ENCODE peak calls at places on chromosomes 13 and 19, in four cellular contexts. L is tibial nerve, D is body of pancreas, K is heart right ventricle. G is an unnamed sample.

GRCh38 chr19:55189424-55189823 is 9.3 kb upstream of the SYT5 start:
- DNase-seq in L (no peak), K (no peak), D (no peak), G (peak)

GRCh38 chr13:20351279-20352022 is 119.3 kb upstream of the GJB6 start:
- DNase-seq in L (no peak), K (no peak), D (no peak), G (peak)

GRCh38 chr13:73849292-73849691 is 284.9 kb downstream of the KLF12 start:
- DNase-seq in D (no peak), L (no peak), K (no peak), G (peak)

GRCh38 chr13:98751397-98752110 is 918 bp downstream of the SLC15A1 start:
- DNase-seq in K (no peak), D (peak), L (no peak), G (peak)

GRCh38 chr13:28117689-28118377 is 17.5 kb upstream of the FLT3 start:
- DNase-seq in K (peak), D (peak), L (peak), G (no peak)

GRCh38 chr19:39138221-39139211 is 12.9 kb downstream of the PAK4 start:
- DNase-seq in K (no peak), D (no peak), L (no peak), G (no peak)

GRCh38 chr13:97130201-97130600 is 91.9 kb upstream of the MBNL2 start:
- DNase-seq in L (no peak), D (no peak), K (no peak), G (peak)

GRCh38 chr19:18596752-18597157 is 8.2 kb downstream of the REX1BD start:
- DNase-seq in K (peak), D (peak), L (peak), G (no peak)

GRCh38 chr19:56253737-56254136 is 18.8 kb upstream of the EDDM13 start:
- DNase-seq in K (no peak), D (no peak), L (peak), G (peak)

GRCh38 chr13:78589206-78589605 is 14.1 kb downstream of the POU4F1 start:
- DNase-seq in K (peak), D (no peak), L (no peak), G (peak)

GRCh38 chr13:23411220-23411619 is 22.3 kb downstream of the SACS start:
- DNase-seq in K (no peak), D (no peak), L (no peak), G (no peak)

GRCh38 chr13:25816239-25816638 is 235.6 kb downstream of the SHISA2 start:
- DNase-seq in D (no peak), L (no peak), K (no peak), G (no peak)

GRCh38 chr13:113926951-113927660 is 46.8 kb downstream of the C13orf46 start:
- DNase-seq in K (peak), D (no peak), L (no peak), G (no peak)

DNA sequence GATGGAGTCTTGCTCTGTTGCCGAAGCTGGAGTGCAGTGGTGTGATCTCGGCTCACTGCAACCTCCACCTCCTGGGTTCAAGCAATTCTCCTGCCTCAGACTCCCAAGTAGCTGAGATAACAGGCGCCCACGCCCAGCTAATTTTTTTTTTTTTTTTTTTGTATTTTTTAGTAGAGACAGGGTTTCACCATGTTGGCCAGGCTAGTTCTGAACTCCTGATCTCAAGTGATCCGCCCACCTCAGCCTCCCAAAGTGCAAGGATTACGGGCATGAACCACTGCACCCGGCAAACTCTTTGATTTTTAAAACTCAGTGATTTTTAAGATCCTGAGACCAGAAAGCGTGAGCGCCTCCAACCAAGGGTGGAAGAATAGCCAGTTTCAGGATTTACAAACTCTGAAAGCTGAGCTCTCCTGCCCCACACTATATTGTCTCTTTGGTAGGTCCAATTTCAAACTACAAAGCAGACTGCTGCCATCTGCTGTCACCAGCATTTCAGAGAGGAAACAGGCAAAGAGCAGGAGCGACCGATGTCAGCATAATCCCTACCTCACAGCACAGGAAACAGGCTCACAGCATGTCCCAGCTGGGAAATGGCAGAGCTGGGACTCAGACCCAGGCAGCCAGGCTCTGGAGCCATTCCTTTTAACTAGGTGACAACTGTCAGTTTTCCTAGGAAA is 9.2 kb downstream of the NOSIP start:
- DNase-seq in L (no peak), D (no peak), K (no peak), G (no peak)
- TF ChIP-seq CTCF in L (no peak), D (no peak), K (no peak), G (no peak)

DNA sequence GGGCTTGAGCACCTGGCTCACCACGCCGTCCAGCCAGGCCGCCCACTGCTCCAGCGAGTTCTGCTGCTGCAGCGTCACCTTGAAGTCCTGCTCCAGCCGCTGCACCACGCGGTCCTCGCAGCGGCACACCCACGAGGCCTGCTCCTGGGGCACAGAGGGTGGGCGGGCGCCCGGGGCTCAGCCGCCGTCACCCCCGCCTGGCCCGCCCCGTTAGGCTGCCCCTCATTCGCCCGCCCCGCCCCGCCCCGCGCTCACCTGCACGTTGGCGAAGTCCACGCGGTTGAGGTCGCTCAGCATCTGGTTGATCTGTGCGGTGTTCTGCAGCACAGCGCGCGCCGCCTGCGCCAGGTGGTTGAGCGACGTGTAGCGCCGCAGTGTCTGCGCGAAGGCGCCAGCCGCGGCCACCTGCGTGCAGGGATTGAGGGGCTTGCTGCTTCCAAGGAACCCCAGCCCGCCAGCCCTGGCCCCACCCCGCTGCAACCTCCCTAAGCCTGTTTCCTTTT is 11.3 kb downstream of the DCAF15 start:
- DNase-seq in K (no peak), L (no peak), D (no peak), G (no peak)
- H3K4me3 ChIP-seq in K (no peak), L (no peak), D (no peak), G (no peak)

DNA sequence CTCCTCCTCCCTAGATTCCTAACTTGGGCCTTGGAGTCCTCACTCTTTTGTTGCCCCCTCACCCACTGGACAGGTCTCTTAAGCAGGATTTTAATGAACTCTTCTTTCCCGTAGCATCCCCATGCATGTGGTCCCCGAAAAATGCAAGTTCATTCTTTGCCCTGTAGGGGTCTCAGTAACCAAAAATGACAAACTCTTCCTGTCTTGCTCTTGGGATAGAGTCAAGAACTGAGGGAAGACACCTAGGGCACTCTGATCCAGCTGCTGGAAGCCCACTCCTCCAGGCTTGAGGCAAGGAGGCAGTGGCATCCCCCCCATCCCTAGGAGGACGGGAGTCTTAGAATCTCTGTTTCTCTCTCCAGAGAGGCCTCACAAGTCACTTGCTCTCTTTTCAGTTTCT is 987.0 kb downstream of the DIAPH3 start:
- DNase-seq in D (no peak), K (no peak), L (no peak), G (no peak)
- TF ChIP-seq CTCF in D (no peak), K (no peak), L (no peak), G (no peak)

DNA sequence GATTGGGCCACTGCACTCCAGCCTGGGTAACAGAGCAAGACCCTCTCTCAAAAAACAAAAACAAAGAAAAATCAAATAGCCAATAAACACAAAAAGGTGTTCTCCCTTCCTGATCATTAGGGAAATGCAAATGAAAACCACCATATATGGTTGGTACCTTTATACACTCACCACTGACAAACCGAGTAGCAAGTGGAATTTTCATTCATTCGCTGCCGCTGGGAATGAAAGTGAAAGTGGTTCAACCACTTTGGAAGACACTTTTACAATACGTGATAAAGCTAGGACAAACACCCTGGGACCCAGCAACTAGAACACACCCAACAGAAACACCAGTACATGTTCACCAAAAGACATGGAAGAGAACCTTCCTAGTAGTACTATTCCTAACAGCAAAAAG is 21.0 kb downstream of the GRIK5 start:
- DNase-seq in D (no peak), L (no peak), K (no peak), G (no peak)
- H3K4me3 ChIP-seq in D (no peak), L (no peak), K (no peak), G (no peak)

GRCh38 chr19:29675650-29676186 is 10.5 kb downstream of the PLEKHF1 start:
- DNase-seq in D (no peak), K (no peak), L (no peak), G (no peak)

GRCh38 chr19:29675120-29675649 is 9.9 kb downstream of the PLEKHF1 start:
- DNase-seq in K (no peak), L (no peak), D (no peak), G (no peak)

GRCh38 chr19:29676586-29676985 is 11.3 kb downstream of the PLEKHF1 start:
- DNase-seq in D (no peak), K (peak), L (no peak), G (no peak)

GRCh38 chr19:29678484-29679106 is 13.3 kb downstream of the PLEKHF1 start:
- DNase-seq in L (peak), D (no peak), K (peak), G (peak)

DNA sequence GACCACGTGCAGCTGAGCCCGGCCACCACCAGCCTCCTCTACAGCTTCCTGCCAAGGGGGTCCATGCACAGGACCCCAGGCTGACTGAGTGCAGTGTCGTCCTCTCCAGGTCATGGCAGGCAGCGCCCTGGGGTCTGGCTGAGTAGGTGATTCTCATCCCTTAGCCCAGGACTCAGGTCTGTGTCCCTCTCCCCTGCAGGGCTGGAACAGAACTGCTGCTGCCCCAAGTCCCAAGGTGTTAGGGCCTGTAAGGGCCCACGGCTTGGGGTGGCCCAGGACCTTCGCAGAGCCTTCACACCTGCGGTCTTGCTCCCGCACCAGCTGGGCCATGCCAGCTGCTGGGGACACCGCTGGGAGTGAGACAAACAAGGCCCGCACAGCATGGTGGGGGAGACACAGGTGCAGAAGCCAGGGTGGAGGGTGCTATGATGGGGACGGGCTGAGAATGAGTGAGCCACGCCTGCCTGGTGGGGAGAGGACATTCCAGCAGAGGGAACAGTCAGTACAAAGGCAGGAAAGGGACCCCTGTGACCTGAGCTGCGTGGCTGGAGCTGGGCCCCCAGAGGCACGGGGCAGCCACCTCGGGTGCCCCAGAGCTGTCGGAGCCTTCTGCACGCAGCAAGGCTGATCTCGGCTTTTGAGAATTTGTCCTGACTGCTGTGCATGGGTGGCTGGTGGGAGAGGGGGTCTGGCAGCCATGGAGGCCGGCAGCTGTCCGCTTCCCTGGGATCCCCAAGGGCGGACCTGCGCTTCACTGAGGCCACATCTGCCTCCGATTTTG is 11.9 kb downstream of the PLEKHF1 start:
- DNase-seq in L (no peak), K (no peak), D (no peak), G (no peak)
- TF ChIP-seq CTCF in L (no peak), K (no peak), D (no peak), G (no peak)

DNA sequence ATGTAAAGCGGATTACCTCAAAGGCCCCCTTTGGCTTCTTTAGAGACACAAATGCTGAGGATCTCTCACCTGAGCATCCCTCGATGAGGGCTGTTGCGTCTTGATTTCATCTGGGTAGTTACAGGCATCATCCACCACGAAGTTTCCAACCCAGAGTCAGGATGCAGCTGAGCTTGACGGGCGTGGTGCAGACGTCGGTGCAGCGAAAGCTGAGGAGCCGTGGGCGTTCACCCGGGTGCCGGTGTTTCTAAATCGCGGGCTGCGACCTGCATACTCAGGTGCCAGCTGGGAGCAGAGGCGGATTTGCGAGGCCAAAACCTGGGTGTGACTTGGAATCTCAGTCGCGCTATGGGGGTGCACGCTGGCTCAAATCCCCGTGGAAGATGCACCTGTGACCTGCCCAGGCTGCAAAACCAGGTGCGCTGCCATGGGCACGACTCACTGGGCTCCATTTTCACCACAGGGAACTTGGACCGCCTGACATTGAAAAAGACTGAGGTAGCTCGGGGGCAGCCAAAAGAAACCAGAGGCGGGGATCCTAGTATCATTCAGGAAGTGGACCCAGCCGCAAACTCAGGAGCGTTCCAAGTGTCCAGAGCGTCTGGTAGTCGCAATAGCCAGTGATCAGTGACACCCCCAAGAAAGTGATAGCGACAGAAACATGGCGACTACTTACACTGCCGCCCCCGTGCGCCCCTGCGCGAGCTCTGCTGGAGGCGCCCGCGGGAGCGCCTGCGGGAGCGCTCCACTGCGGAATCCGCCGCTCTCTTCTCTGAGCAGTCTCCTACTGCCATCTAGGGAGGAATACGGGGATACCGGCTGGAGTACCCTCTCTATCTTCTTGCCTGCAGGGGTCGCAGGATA is 36.4 kb upstream of the IGFL4 start:
- DNase-seq in K (no peak), D (peak), L (peak), G (peak)
- H3K4me3 ChIP-seq in K (no peak), D (no peak), L (peak), G (no peak)

DNA sequence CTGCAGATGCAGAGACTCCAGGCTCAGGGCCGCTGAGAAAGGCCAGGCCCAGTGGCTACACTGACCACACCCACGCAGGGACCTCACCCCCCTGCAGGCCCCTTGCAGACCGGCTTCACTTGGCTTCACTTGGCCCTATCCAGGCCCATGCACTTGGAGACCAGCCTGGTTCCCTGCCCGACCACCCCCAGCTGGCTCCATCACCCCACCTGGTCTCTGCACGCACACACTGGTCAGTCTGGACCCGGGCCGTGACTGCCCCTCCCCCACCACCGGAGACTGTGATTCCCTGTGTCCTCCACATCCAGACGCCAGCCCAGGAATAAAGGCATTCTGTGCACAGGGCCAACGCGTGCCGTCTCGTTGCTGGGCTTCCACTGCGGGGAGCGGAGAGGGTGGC is 4.9 kb upstream of the EBI3 start:
- DNase-seq in D (no peak), K (no peak), L (no peak), G (no peak)
- TF ChIP-seq CTCF in D (no peak), K (no peak), L (no peak), G (no peak)

GRCh38 chr19:6270822-6271221 is 9.0 kb downstream of the MLLT1 start:
- DNase-seq in D (no peak), K (no peak), L (no peak), G (no peak)
- H3K4me3 ChIP-seq in D (no peak), K (peak), L (no peak), G (no peak)

GRCh38 chr13:48431431-48431830 is 18.5 kb upstream of the LPAR6 start:
- DNase-seq in K (no peak), L (no peak), D (no peak), G (no peak)

GRCh38 chr13:48424212-48424611 is 11.3 kb upstream of the LPAR6 start:
- DNase-seq in D (no peak), L (no peak), K (no peak), G (no peak)

GRCh38 chr13:48429886-48430285 is 17.0 kb upstream of the LPAR6 start:
- DNase-seq in D (no peak), L (no peak), K (no peak), G (no peak)

GRCh38 chr13:48429036-48429435 is 16.1 kb upstream of the LPAR6 start:
- DNase-seq in L (no peak), D (no peak), K (no peak), G (no peak)

GRCh38 chr13:48426052-48426451 is 13.1 kb upstream of the LPAR6 start:
- DNase-seq in D (no peak), K (no peak), L (no peak), G (no peak)
- TF ChIP-seq CTCF in D (no peak), K (no peak), L (no peak), G (no peak)

GRCh38 chr19:5806133-5806489 is 1.2 kb downstream of the NRTN start:
- DNase-seq in K (no peak), L (no peak), D (no peak), G (no peak)
- H3K4me3 ChIP-seq in K (no peak), L (no peak), D (no peak), G (no peak)